ENCODE peak calls at places on chromosomes 11 and 22, in nine cellular contexts. E is HFFc6; T is activated naive CD8-positive, alpha-beta T cell treated with anti-CD3 and anti-CD28 coated beads for 36 hours; X is A172; U is HT1080; V is NCI-H1436; Y is activated T-cell treated with anti-CD3 and anti-CD28 coated beads for 1 hour; A is Calu3; N is activated CD8-positive, alpha-beta memory T cell treated with anti-CD3 and anti-CD28 coated beads for 48 hours. Q is an unnamed sample.

GRCh38 chr22:21941921-21942320 is 10.7 kb downstream of the PPM1F start:
- DNase-seq in E (no peak), T (no peak), X (peak), U (no peak), V (no peak), Y (no peak), A (no peak), N (no peak), Q (no peak)

GRCh38 chr11:103730151-103730940 is 306.1 kb upstream of the DDI1 start:
- DNase-seq in E (no peak), T (no peak), X (peak), U (no peak), V (no peak), Y (no peak), A (no peak), N (no peak), Q (no peak)

GRCh38 chr11:65900125-65900898 is at the start of gene FOSL1:
- DNase-seq in E (peak), T (peak), X (peak), U (peak), V (peak), Y (peak), A (peak), N (peak), Q (peak)

GRCh38 chr11:44566952-44567875 is 1.8 kb downstream of the CD82 start:
- DNase-seq in E (no peak), T (peak), X (no peak), U (no peak), V (no peak), Y (no peak), A (no peak), N (no peak), Q (no peak)

GRCh38 chr11:76723548-76723947 is 53.0 kb upstream of the LRRC32 start:
- DNase-seq in E (no peak), T (no peak), X (no peak), U (no peak), V (no peak), Y (no peak), A (no peak), N (no peak), Q (no peak)

GRCh38 chr22:39341179-39341578 is 8.6 kb upstream of the SYNGR1 start:
- DNase-seq in E (no peak), T (no peak), X (no peak), U (no peak), V (no peak), Y (no peak), A (no peak), N (no peak), Q (no peak)

GRCh38 chr22:32533265-32534068 is 58.9 kb downstream of the FBXO7 start:
- DNase-seq in E (peak), T (no peak), X (peak), U (no peak), V (no peak), Y (no peak), A (no peak), N (no peak), Q (no peak)

GRCh38 chr11:45405916-45406670 is 120.0 kb upstream of the SYT13 start:
- DNase-seq in E (peak), T (no peak), X (no peak), U (no peak), V (no peak), Y (no peak), A (no peak), N (no peak), Q (no peak)

GRCh38 chr11:64100345-64100744 is 64.6 kb downstream of the FLRT1 start:
- DNase-seq in E (no peak), T (no peak), X (no peak), U (no peak), V (peak), Y (no peak), A (no peak), N (no peak), Q (no peak)

Q was measured in BJ.